ENCODE peak calls at places on chromosomes 3 and 15, in four cellular contexts. One of them, this sample, is unnamed.

GRCh38 chr3:117549716-117550115 is 840.1 kb downstream of the TUSC7 start:
- DNase-seq in endothelial cell of umbilical vein: no peak
- DNase-seq in H1: no peak
- DNase-seq in PC-3: peak; percentile 13
- DNase-seq in this sample: no peak

GRCh38 chr3:129058441-129059194 is 2.0 kb upstream of the GP9 start:
- DNase-seq in endothelial cell of umbilical vein: no peak
- DNase-seq in H1: no peak
- DNase-seq in PC-3: peak; percentile 8
- DNase-seq in this sample: peak; percentile 71

GRCh38 chr3:185656321-185656840 is 70.3 kb downstream of the SENP2 start:
- DNase-seq in PC-3: peak; percentile 95
- DNase-seq in H1: no peak
- DNase-seq in endothelial cell of umbilical vein: peak; percentile 95
- DNase-seq in this sample: peak; percentile 95

GRCh38 chr15:93497256-93497655 is 408.2 kb upstream of the RGMA start:
- DNase-seq in H1: no peak
- DNase-seq in PC-3: no peak
- DNase-seq in endothelial cell of umbilical vein: no peak
- DNase-seq in this sample: no peak

GRCh38 chr3:150251654-150252053 is 156.4 kb upstream of the TSC22D2 start:
- DNase-seq in endothelial cell of umbilical vein: peak; percentile 85
- DNase-seq in H1: no peak
- DNase-seq in PC-3: peak; percentile 54
- DNase-seq in this sample: peak; percentile 23

GRCh38 chr3:53675022-53675697 is 171.1 kb downstream of the CHDH start:
- DNase-seq in endothelial cell of umbilical vein: no peak
- DNase-seq in H1: no peak
- DNase-seq in PC-3: no peak
- DNase-seq in this sample: no peak

GRCh38 chr15:57557267-57557666 is 34.4 kb upstream of the MYZAP start:
- DNase-seq in H1: no peak
- DNase-seq in PC-3: no peak
- DNase-seq in endothelial cell of umbilical vein: no peak
- DNase-seq in this sample: no peak

GRCh38 chr15:83200162-83200561 is 7.5 kb downstream of the HDGFL3 start:
- DNase-seq in PC-3: no peak
- DNase-seq in H1: no peak
- DNase-seq in endothelial cell of umbilical vein: no peak
- DNase-seq in this sample: peak; percentile 53

GRCh38 chr15:76936671-76937070 is 5.1 kb downstream of the RCN2 start:
- DNase-seq in H1: no peak
- DNase-seq in PC-3: no peak
- DNase-seq in endothelial cell of umbilical vein: no peak
- DNase-seq in this sample: no peak

GRCh38 chr3:31065765-31066164 is 171.3 kb upstream of the GADL1 start:
- DNase-seq in endothelial cell of umbilical vein: no peak
- DNase-seq in PC-3: no peak
- DNase-seq in H1: no peak
- DNase-seq in this sample: no peak

GRCh38 chr3:113557374-113557773 is 25.0 kb downstream of the SIDT1 start:
- DNase-seq in H1: no peak
- DNase-seq in endothelial cell of umbilical vein: peak; percentile 26
- DNase-seq in PC-3: peak; percentile 95
- DNase-seq in this sample: no peak

GRCh38 chr3:64300790-64301423 is 75.6 kb upstream of the PRICKLE2 start:
- DNase-seq in endothelial cell of umbilical vein: no peak
- DNase-seq in PC-3: peak; percentile 24
- DNase-seq in H1: no peak
- DNase-seq in this sample: peak; percentile 56
- H3K4me2 ChIP-seq in endothelial cell of umbilical vein: no peak overlapping the region
- H3K4me2 ChIP-seq in PC-3: no peak overlapping the region
- H3K4me2 ChIP-seq in H1: no peak overlapping the region
- H3K4me2 ChIP-seq in this sample: no peak overlapping the region

GRCh38 chr15:61393524-61393923 is 164.4 kb upstream of the RORA start:
- DNase-seq in H1: no peak
- DNase-seq in endothelial cell of umbilical vein: no peak
- DNase-seq in PC-3: no peak
- DNase-seq in this sample: no peak
- H2AFZ ChIP-seq in H1: no peak overlapping the region
- H2AFZ ChIP-seq in endothelial cell of umbilical vein: no peak overlapping the region
- H2AFZ ChIP-seq in PC-3: no peak overlapping the region
- H2AFZ ChIP-seq in this sample: peak overlapping the region; percentile 63

DNA sequence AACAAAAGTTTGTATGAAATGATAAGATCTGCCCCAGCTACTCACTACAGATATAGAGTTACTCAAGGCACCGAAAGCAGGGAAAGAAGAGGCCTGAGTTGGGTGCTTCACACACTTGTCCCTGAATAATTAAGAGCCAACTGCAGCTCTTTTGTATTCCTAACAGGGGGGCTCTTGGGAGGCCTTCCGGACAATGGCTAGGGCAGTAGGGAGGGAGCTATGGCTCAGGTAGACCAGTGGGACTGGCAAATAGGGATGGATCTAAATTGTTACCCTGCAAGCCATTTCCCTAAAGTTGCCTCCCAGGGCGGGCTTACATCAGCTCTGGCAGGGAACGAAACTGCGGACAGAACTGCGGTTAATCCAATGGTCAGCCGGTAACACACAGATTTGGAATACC is 6.2 kb downstream of the SEMA5B start:
- DNase-seq in endothelial cell of umbilical vein: no peak
- DNase-seq in PC-3: no peak
- DNase-seq in H1: no peak
- DNase-seq in this sample: no peak
- H3K4me2 ChIP-seq in endothelial cell of umbilical vein: no peak overlapping the region
- H3K4me2 ChIP-seq in PC-3: no peak overlapping the region
- H3K4me2 ChIP-seq in H1: peak overlapping the region; percentile 63
- H3K4me2 ChIP-seq in this sample: no peak overlapping the region

DNA sequence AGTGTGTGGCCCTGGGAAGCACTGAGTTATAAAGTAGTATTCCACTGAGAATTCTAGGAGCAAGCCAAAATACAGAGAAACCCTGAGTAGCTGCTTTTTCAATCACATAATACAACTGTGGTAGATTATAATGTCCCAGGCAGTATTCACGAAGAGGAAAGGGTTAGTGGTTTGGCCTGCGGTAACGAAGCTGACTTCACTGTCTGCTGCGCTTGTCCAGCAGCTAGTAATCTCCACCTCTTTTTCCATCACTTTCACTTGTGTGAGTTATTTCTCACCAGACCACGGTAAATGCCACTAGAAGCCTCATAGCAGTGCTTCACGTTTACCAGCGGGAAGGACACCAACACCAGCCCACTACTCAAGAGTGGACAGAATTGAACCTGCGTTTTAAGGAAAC is 34.3 kb downstream of the RPL39L start:
- DNase-seq in PC-3: no peak
- DNase-seq in H1: no peak
- DNase-seq in endothelial cell of umbilical vein: no peak
- DNase-seq in this sample: no peak
- H2AFZ ChIP-seq in PC-3: no peak overlapping the region
- H2AFZ ChIP-seq in H1: no peak overlapping the region
- H2AFZ ChIP-seq in endothelial cell of umbilical vein: no peak overlapping the region
- H2AFZ ChIP-seq in this sample: peak overlapping the region; percentile 67

GRCh38 chr3:27729748-27730611 is 7.9 kb upstream of the EOMES start:
- DNase-seq in H1: no peak
- DNase-seq in endothelial cell of umbilical vein: no peak
- DNase-seq in PC-3: no peak
- DNase-seq in this sample: peak; percentile 73
- H3K4me2 ChIP-seq in H1: peak overlapping the region; percentile 44
- H3K4me2 ChIP-seq in endothelial cell of umbilical vein: no peak overlapping the region
- H3K4me2 ChIP-seq in PC-3: no peak overlapping the region
- H3K4me2 ChIP-seq in this sample: peak overlapping the region; percentile 64

GRCh38 chr3:156614642-156615511 is 59.5 kb upstream of the TIPARP start:
- DNase-seq in PC-3: peak; percentile 34
- DNase-seq in H1: no peak
- DNase-seq in endothelial cell of umbilical vein: no peak
- DNase-seq in this sample: no peak
- H2AFZ ChIP-seq in PC-3: no peak overlapping the region
- H2AFZ ChIP-seq in H1: no peak overlapping the region
- H2AFZ ChIP-seq in endothelial cell of umbilical vein: no peak overlapping the region
- H2AFZ ChIP-seq in this sample: peak overlapping the region; percentile 12

GRCh38 chr15:90075420-90076289 is 26.6 kb downstream of the IDH2 start:
- DNase-seq in PC-3: peak; percentile 52
- DNase-seq in H1: no peak
- DNase-seq in endothelial cell of umbilical vein: no peak
- DNase-seq in this sample: no peak

GRCh38 chr15:90072978-90073640 is 29.2 kb downstream of the IDH2 start:
- DNase-seq in PC-3: no peak
- DNase-seq in endothelial cell of umbilical vein: no peak
- DNase-seq in H1: no peak
- DNase-seq in this sample: no peak

GRCh38 chr15:90076716-90077115 is 25.6 kb downstream of the IDH2 start:
- DNase-seq in endothelial cell of umbilical vein: no peak
- DNase-seq in H1: no peak
- DNase-seq in PC-3: no peak
- DNase-seq in this sample: no peak

GRCh38 chr15:90074023-90074422 is 28.2 kb downstream of the IDH2 start:
- DNase-seq in H1: no peak
- DNase-seq in PC-3: no peak
- DNase-seq in endothelial cell of umbilical vein: no peak
- DNase-seq in this sample: no peak

DNA sequence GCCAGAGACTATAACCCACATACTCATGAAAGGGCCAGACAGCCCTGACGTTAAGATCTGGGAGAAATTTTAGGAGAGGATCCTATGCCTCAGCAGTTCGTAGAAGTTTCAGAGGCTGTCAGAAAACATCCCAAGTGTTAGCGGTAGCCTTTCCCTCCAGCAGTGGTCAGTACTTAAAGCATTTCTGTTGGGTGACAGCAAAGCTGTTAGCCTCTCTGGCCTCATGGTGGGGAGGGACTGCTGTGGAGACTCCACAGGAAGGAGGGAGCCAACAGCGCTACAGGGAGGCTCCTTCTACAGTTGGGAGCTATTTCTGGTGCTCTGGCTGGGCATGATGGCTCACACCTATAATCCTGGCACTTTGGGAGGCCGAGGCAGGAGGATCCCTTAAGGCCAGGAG is 27.4 kb downstream of the IDH2 start:
- DNase-seq in H1: no peak
- DNase-seq in PC-3: no peak
- DNase-seq in endothelial cell of umbilical vein: no peak
- DNase-seq in this sample: no peak
- H3K4me2 ChIP-seq in H1: no peak overlapping the region
- H3K4me2 ChIP-seq in PC-3: no peak overlapping the region
- H3K4me2 ChIP-seq in endothelial cell of umbilical vein: no peak overlapping the region
- H3K4me2 ChIP-seq in this sample: no peak overlapping the region